ENCODE peak calls at places on chromosomes 5 and 9, in eight cellular contexts. N, Z, Q, A, E, R, W and O are unnamed samples. For H3K4me1, the result is how much of the 10 kb centered on the place peaks cover.

GRCh38 chr9:113164536-113165300 is 13.9 kb downstream of the SLC31A2 start:
- DNase-seq in N (no peak), Z (no peak), Q (peak), A (peak), E (no peak), R (no peak), W (no peak), O (no peak)

GRCh38 chr9:117354252-117354847 is 60.5 kb downstream of the ASTN2 start:
- DNase-seq in N (no peak), Z (no peak), Q (no peak), A (no peak), E (no peak), R (no peak), W (no peak), O (peak)

GRCh38 chr5:135944967-135945560 is 9.7 kb downstream of the LECT2 start:
- DNase-seq in N (peak), Z (peak), Q (peak), A (peak), E (peak), R (peak), W (peak), O (peak)

GRCh38 chr5:50958852-50959457 is 292.5 kb downstream of the PARP8 start:
- DNase-seq in N (peak), Z (peak), Q (peak), A (peak), E (peak), R (peak), W (peak), O (peak)

GRCh38 chr9:129430940-129431693 is 189.8 kb downstream of the C9orf50 start:
- DNase-seq in N (no peak), Z (no peak), Q (no peak), A (no peak), E (no peak), R (no peak), W (no peak), O (no peak)

GRCh38 chr5:123421773-123422172 is 1.4 kb downstream of the CEP120 start:
- DNase-seq in N (no peak), Z (no peak), Q (no peak), A (peak), E (no peak), R (no peak), W (no peak), O (no peak)

GRCh38 chr5:53331463-53331862 is 149.0 kb upstream of the FST start:
- DNase-seq in N (no peak), Z (no peak), Q (no peak), A (peak), E (peak), R (no peak), W (no peak), O (no peak)

GRCh38 chr5:144189800-144190429 is 19.2 kb downstream of the KCTD16 start:
- DNase-seq in N (no peak), Z (no peak), Q (peak), A (peak), E (peak), R (no peak), W (peak), O (no peak)

GRCh38 chr9:2709645-2710101 is 7.6 kb upstream of the KCNV2 start:
- DNase-seq in N (no peak), Z (no peak), Q (peak), A (peak), E (no peak), R (peak), W (no peak), O (no peak)

GRCh38 chr9:111959960-111960359 is 63.3 kb downstream of the UGCG start:
- DNase-seq in N (no peak), Z (no peak), Q (no peak), A (no peak), E (peak), R (no peak), W (no peak), O (no peak)

GRCh38 chr5:79560774-79561524 is 47.0 kb upstream of the HOMER1 start:
- DNase-seq in N (no peak), Z (no peak), Q (no peak), A (peak), E (no peak), R (peak), W (peak), O (no peak)

GRCh38 chr5:39266442-39266841 is 47.1 kb upstream of the FYB1 start:
- DNase-seq in N (no peak), Z (no peak), Q (no peak), A (peak), E (peak), R (no peak), W (no peak), O (no peak)

GRCh38 chr9:100196828-100197227 is 97.8 kb downstream of the INVS start:
- DNase-seq in N (no peak), Z (no peak), Q (peak), A (no peak), E (no peak), R (no peak), W (no peak), O (no peak)

GRCh38 chr9:8660383-8660782 is 860.8 kb upstream of the DMAC1 start:
- DNase-seq in N (no peak), Z (no peak), Q (no peak), A (no peak), E (no peak), R (no peak), W (no peak), O (no peak)

GRCh38 chr5:156680845-156681244 is 169.2 kb upstream of the PPP1R2B start:
- DNase-seq in N (no peak), Z (no peak), Q (no peak), A (no peak), E (no peak), R (no peak), W (no peak), O (no peak)

GRCh38 chr5:174844971-174845370 is 120.6 kb downstream of the MSX2 start:
- DNase-seq in N (no peak), Z (no peak), Q (no peak), A (no peak), E (no peak), R (no peak), W (no peak), O (no peak)

GRCh38 chr5:72597456-72597948 is 90.3 kb upstream of the ZNF366 start:
- DNase-seq in N (no peak), Z (no peak), Q (no peak), A (peak), E (peak), R (no peak), W (no peak), O (peak)

GRCh38 chr9:94472766-94473165 is 82.1 kb upstream of the PCAT7 start:
- DNase-seq in N (no peak), Z (no peak), Q (no peak), A (no peak), E (no peak), R (no peak), W (no peak), O (no peak)

GRCh38 chr9:2087500-2088313 is 72.6 kb downstream of the SMARCA2 start:
- DNase-seq in N (peak), Z (peak), Q (peak), A (peak), E (peak), R (peak), W (peak), O (peak)

GRCh38 chr5:148687427-148687826 is 33.1 kb upstream of the HTR4 start:
- DNase-seq in N (peak), Z (peak), Q (no peak), A (peak), E (peak), R (peak), W (peak), O (peak)

GRCh38 chr9:130139251-130139650 is 33.0 kb upstream of the NCS1 start:
- DNase-seq in N (no peak), Z (no peak), Q (no peak), A (no peak), E (no peak), R (no peak), W (no peak), O (no peak)

GRCh38 chr5:9622891-9623547 is 7.1 kb downstream of the TAS2R1 start:
- DNase-seq in N (peak), Z (no peak), Q (no peak), A (peak), E (peak), R (no peak), W (no peak), O (peak)

GRCh38 chr5:15373151-15373550 is 126.8 kb upstream of the FBXL7 start:
- DNase-seq in N (no peak), Z (no peak), Q (no peak), A (no peak), E (no peak), R (no peak), W (no peak), O (no peak)

GRCh38 chr5:145937432-145938250 is 1.3 kb downstream of the SH3RF2 start:
- DNase-seq in N (no peak), Z (peak), Q (peak), A (peak), E (peak), R (no peak), W (no peak), O (peak)

GRCh38 chr5:56829137-56829536 is 13.8 kb downstream of the MAP3K1 start:
- DNase-seq in N (no peak), Z (peak), Q (no peak), A (no peak), E (peak), R (no peak), W (peak), O (no peak)
- H3K4me3 ChIP-seq in N (no peak), Z (no peak), Q (no peak), A (no peak), E (peak), R (peak), W (peak), O (no peak)

GRCh38 chr5:150565868-150566267 is 57.9 kb downstream of the NDST1 start:
- DNase-seq in N (no peak), Z (no peak), Q (no peak), A (no peak), E (no peak), R (no peak), W (no peak), O (no peak)

GRCh38 chr5:150571836-150572235 is 63.9 kb downstream of the NDST1 start:
- DNase-seq in N (no peak), Z (no peak), Q (no peak), A (no peak), E (no peak), R (no peak), W (no peak), O (no peak)

GRCh38 chr5:150567031-150567680 is 59.2 kb downstream of the NDST1 start:
- DNase-seq in N (no peak), Z (no peak), Q (no peak), A (peak), E (no peak), R (no peak), W (no peak), O (no peak)

GRCh38 chr5:150570333-150570732 is 62.4 kb downstream of the NDST1 start:
- DNase-seq in N (no peak), Z (no peak), Q (peak), A (no peak), E (no peak), R (no peak), W (no peak), O (no peak)

DNA sequence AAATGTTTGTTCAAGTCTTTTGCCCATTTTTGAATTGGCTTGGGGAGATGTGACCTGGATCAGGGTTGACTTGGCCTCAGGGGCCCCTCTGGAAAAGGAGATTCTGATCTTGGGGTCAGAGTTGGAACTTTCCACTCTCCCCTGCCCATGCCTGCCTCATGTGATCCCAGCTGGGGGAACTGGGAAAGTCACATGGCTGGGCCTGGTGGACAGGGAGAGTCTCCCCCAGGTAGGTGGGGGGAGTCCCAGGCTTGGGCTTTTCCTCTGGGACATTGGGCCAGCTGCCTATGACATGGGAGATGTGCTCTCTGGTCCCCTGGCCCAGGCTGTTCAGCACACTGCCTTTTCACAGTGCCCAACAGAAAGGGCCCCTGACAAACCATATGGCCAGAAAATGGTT is 60.7 kb downstream of the NDST1 start:
- DNase-seq in N (no peak), Z (no peak), Q (no peak), A (no peak), E (no peak), R (no peak), W (no peak), O (no peak)
- TF ChIP-seq EZH2phosphoT487 in N (no peak), Z (no peak), Q (no peak), A (no peak), E (no peak), R (no peak), W (no peak), O (no peak)

DNA sequence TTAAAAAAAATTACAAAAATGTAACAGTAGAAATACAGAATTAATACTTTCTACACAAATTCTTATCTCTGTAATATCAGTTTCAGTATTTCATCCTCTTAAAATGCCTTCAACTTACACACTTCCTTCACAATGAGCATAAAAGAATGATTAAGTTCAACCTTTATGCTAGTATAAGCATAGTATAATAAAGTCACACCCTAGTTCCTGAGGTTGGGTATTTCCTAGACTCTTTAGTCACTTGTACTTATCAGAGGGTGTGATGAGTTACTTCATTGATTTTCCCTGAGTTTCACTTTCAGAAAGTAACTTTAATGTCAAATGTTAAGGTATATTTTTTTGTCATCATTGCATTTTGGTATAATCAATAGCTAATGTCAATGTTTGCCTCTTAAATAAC is 302.4 kb downstream of the PDE4D start:
- DNase-seq in N (no peak), Z (no peak), Q (no peak), A (no peak), E (peak), R (no peak), W (peak), O (no peak)
- H3K4me1 ChIP-seq in N (under half), Z (under half), Q (under half), A (under half), E (under half), R (under half), W (under half), O (under half)

DNA sequence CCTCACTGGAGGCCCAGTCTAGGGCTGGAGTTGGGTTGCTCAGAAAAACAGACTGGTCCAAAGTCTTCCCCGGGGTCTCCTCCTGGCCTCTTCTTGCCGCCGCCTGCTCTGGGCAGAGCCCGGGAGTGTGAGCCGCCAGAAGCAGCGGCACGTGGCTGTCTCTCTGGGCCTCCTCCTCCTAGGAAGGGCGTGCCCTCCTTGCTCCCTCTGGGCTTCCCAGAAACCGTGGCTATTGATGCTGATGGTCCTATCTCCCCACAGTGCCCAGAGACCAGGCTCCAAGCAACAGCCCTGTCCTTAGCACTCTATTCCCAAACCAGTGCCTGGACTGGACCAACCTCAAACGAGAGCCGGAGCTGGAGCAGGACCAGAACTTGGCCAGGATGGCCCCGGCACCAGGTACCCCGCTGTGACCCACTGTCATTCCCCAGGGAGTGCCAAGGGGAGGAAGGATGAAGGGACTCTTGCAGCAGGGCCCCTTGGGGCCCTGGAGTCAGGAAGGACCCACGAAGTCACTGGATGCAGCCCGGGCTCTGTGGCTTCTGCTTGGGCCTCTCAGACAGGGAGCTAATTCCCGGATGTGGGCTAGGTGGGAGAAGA is 8.6 kb downstream of the GFI1B start:
- DNase-seq in N (no peak), Z (no peak), Q (no peak), A (peak), E (no peak), R (no peak), W (no peak), O (no peak)
- H3K4me3 ChIP-seq in N (no peak), Z (no peak), Q (no peak), A (no peak), E (no peak), R (no peak), W (no peak), O (no peak)

GRCh38 chr5:132420706-132421272 is 51.3 kb downstream of the SLC22A5 start:
- DNase-seq in N (no peak), Z (no peak), Q (no peak), A (peak), E (no peak), R (peak), W (peak), O (no peak)

GRCh38 chr5:132417889-132418432 is 48.5 kb downstream of the SLC22A5 start:
- DNase-seq in N (no peak), Z (no peak), Q (no peak), A (no peak), E (no peak), R (no peak), W (no peak), O (no peak)

GRCh38 chr5:132421442-132421841 is 51.9 kb downstream of the SLC22A5 start:
- DNase-seq in N (no peak), Z (no peak), Q (no peak), A (no peak), E (no peak), R (no peak), W (no peak), O (no peak)

GRCh38 chr5:132418876-132419275 is 49.4 kb downstream of the SLC22A5 start:
- DNase-seq in N (no peak), Z (no peak), Q (no peak), A (peak), E (no peak), R (no peak), W (no peak), O (no peak)

GRCh38 chr5:132419517-132420468 is 50.3 kb downstream of the SLC22A5 start:
- DNase-seq in N (peak), Z (peak), Q (peak), A (peak), E (peak), R (peak), W (peak), O (peak)
- TF ChIP-seq EZH2phosphoT487 in N (no peak), Z (no peak), Q (no peak), A (no peak), E (no peak), R (no peak), W (no peak), O (no peak)

DNA sequence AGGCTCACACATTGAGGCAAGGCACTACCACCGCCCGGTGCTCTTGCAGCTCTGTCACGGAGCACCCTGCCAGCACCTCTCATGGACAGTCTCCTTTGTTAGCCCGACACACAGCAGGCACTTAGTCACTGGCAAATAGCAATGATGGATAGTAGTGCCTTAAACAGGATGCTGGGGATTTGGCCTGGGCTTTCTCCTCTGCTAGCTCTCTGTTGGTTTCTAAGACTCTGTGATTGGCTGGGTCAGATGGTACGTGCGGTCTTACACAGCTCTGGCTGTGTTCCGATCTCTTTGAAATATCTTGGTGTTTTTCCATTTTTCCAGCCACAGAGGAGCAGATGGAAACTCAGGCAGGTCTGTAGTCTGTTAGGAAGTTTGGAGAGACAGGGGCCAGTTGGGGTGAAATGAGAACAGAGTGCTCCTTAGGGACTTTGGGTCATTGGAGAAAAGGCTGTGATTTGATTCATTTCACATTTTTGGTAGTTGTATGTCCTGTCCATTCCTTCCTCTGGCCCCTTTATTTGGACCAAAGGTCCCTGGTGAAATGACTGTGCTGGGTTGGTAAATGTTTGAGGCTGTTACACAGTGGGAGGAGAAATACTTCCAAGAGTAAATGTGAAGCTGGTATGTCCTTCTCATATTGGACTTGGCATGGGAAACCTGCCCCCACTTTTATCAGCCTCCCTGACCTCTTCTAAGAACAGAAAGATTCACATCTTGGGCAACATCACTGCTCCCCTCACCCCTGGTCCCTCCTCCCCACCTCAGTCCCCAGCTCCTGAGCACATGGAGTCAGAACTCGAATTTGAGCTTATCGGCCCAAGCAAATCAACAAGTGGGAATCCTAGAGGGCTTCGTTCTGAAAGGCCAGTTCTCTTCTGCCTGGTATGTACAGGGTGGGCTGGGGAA is 3.4 kb downstream of the SMIM3 start:
- DNase-seq in N (peak), Z (no peak), Q (no peak), A (peak), E (peak), R (no peak), W (no peak), O (no peak)
- H3K4me1 ChIP-seq in N (under half), Z (half or more), Q (half or more), A (half or more), E (half or more), R (under half), W (under half), O (under half)

GRCh38 chr5:1444361-1445189 is 665 bp downstream of the SLC6A3 start:
- DNase-seq in N (peak), Z (no peak), Q (no peak), A (no peak), E (no peak), R (no peak), W (no peak), O (peak)
- H3K4me3 ChIP-seq in N (peak), Z (no peak), Q (no peak), A (no peak), E (no peak), R (no peak), W (no peak), O (peak)

GRCh38 chr9:127458921-127459320 is 7.6 kb downstream of the LRSAM1 start:
- DNase-seq in N (no peak), Z (no peak), Q (no peak), A (no peak), E (no peak), R (no peak), W (no peak), O (no peak)
- TF ChIP-seq EZH2phosphoT487 in N (no peak), Z (no peak), Q (no peak), A (no peak), E (no peak), R (no peak), W (no peak), O (no peak)

GRCh38 chr5:43467100-43467499 is 16.6 kb downstream of the TMEM267 start:
- DNase-seq in N (no peak), Z (no peak), Q (no peak), A (no peak), E (no peak), R (no peak), W (no peak), O (no peak)

DNA sequence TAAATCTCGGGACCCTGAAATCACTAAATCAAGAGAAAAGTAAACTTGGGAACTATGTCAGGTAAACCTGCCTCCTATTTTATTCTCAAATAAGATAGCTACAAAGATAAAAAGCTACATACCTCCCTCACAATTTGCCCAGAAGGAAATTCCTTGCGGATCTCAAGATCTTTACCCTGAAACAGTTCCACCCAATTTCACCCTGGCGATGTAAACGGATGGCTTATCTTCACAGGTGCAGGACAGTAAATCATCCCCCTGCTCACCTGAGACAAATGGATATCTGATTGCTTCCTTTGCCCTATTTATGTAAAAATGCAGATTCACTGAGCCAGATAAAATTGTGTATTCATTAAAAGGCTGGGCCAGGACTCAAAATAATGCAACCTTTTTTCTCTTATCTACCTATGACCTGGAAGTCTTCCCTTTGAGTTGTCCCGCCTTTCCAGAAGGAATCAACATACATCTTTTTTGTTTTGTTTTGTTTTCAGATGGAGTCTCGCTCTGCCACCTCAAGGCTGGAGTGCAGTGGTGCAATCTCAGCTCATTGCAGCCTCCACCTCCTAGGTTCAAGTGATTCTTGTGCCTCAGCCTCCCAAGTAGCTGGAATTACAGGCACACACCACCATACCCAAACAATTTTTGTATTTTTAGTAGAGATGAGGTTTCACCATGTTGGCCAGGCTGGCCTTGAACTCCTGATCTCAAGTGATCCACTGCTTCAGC is 13.8 kb downstream of the TMEM267 start:
- DNase-seq in N (no peak), Z (no peak), Q (no peak), A (no peak), E (peak), R (no peak), W (no peak), O (peak)
- H3K4me1 ChIP-seq in N (under half), Z (under half), Q (under half), A (under half), E (under half), R (under half), W (under half), O (under half)